ENCODE peak calls at places on chromosomes 4 and X, in ten cellular contexts. One of them, this sample, is unnamed.

GRCh38 chrX:5314148-5314547 is 914.5 kb downstream of the NLGN4X start:
- DNase-seq in mammary epithelial cell: no peak
- DNase-seq in right lobe of liver: no peak
- DNase-seq in heart right ventricle: no peak
- DNase-seq in pancreas: no peak
- DNase-seq in Peyer's patch: no peak
- DNase-seq in uterus: no peak
- DNase-seq in cardiac muscle cell: no peak
- DNase-seq in PC-3: no peak
- DNase-seq in psoas muscle: no peak
- DNase-seq in this sample: no peak

GRCh38 chr4:1029957-1030520 is 18.6 kb downstream of the FGFRL1 start:
- DNase-seq in mammary epithelial cell: no peak
- DNase-seq in cardiac muscle cell: no peak
- DNase-seq in uterus: no peak
- DNase-seq in right lobe of liver: no peak
- DNase-seq in PC-3: no peak
- DNase-seq in pancreas: no peak
- DNase-seq in psoas muscle: no peak
- DNase-seq in Peyer's patch: no peak
- DNase-seq in heart right ventricle: no peak
- DNase-seq in this sample: no peak

GRCh38 chr4:184014301-184014700 is 109.2 kb downstream of the STOX2 start:
- DNase-seq in mammary epithelial cell: no peak
- DNase-seq in cardiac muscle cell: no peak
- DNase-seq in psoas muscle: no peak
- DNase-seq in right lobe of liver: no peak
- DNase-seq in pancreas: no peak
- DNase-seq in heart right ventricle: no peak
- DNase-seq in Peyer's patch: no peak
- DNase-seq in uterus: no peak
- DNase-seq in PC-3: peak; percentile 20
- DNase-seq in this sample: no peak

GRCh38 chr4:120156115-120156718 is 89.6 kb upstream of the MAD2L1 start:
- DNase-seq in PC-3: peak; percentile 75
- DNase-seq in Peyer's patch: no peak
- DNase-seq in right lobe of liver: no peak
- DNase-seq in mammary epithelial cell: peak; percentile 35
- DNase-seq in uterus: peak; percentile 20
- DNase-seq in pancreas: no peak
- DNase-seq in psoas muscle: no peak
- DNase-seq in heart right ventricle: no peak
- DNase-seq in cardiac muscle cell: peak; percentile 86
- DNase-seq in this sample: peak; percentile 21

GRCh38 chr4:3767569-3768288 is 1.5 kb downstream of the ADRA2C start:
- DNase-seq in Peyer's patch: no peak
- DNase-seq in uterus: no peak
- DNase-seq in right lobe of liver: no peak
- DNase-seq in PC-3: no peak
- DNase-seq in pancreas: no peak
- DNase-seq in psoas muscle: no peak
- DNase-seq in cardiac muscle cell: peak; percentile 15
- DNase-seq in mammary epithelial cell: peak; percentile 5
- DNase-seq in heart right ventricle: no peak
- DNase-seq in this sample: no peak

GRCh38 chr4:153067376-153067775 is 131.3 kb downstream of the FHDC1 start:
- DNase-seq in cardiac muscle cell: peak; percentile 15
- DNase-seq in psoas muscle: no peak
- DNase-seq in uterus: no peak
- DNase-seq in right lobe of liver: no peak
- DNase-seq in heart right ventricle: no peak
- DNase-seq in pancreas: no peak
- DNase-seq in Peyer's patch: no peak
- DNase-seq in mammary epithelial cell: peak; percentile 24
- DNase-seq in PC-3: peak; percentile 69
- DNase-seq in this sample: no peak

GRCh38 chr4:5051692-5052423 is 578 bp downstream of the STK32B start:
- DNase-seq in uterus: no peak
- DNase-seq in heart right ventricle: peak; percentile 19
- DNase-seq in PC-3: no peak
- DNase-seq in mammary epithelial cell: peak; percentile 23
- DNase-seq in Peyer's patch: no peak
- DNase-seq in pancreas: no peak
- DNase-seq in cardiac muscle cell: no peak
- DNase-seq in psoas muscle: no peak
- DNase-seq in right lobe of liver: no peak
- DNase-seq in this sample: peak; percentile 3

GRCh38 chrX:105837227-105837626 is 14.9 kb downstream of the NRK start:
- DNase-seq in uterus: peak; percentile 70
- DNase-seq in mammary epithelial cell: peak; percentile 77
- DNase-seq in psoas muscle: peak; percentile 58
- DNase-seq in PC-3: peak; percentile 90
- DNase-seq in right lobe of liver: no peak
- DNase-seq in cardiac muscle cell: peak; percentile 91
- DNase-seq in pancreas: peak; percentile 21
- DNase-seq in Peyer's patch: no peak
- DNase-seq in heart right ventricle: peak; percentile 25
- DNase-seq in this sample: no peak

GRCh38 chrX:115900425-115900824 is 270.1 kb upstream of the AGTR2 start:
- DNase-seq in psoas muscle: no peak
- DNase-seq in mammary epithelial cell: no peak
- DNase-seq in Peyer's patch: no peak
- DNase-seq in heart right ventricle: no peak
- DNase-seq in right lobe of liver: no peak
- DNase-seq in cardiac muscle cell: no peak
- DNase-seq in uterus: no peak
- DNase-seq in pancreas: no peak
- DNase-seq in PC-3: no peak
- DNase-seq in this sample: no peak

GRCh38 chrX:115897956-115898355 is 272.6 kb upstream of the AGTR2 start:
- DNase-seq in PC-3: no peak
- DNase-seq in heart right ventricle: no peak
- DNase-seq in uterus: no peak
- DNase-seq in right lobe of liver: no peak
- DNase-seq in mammary epithelial cell: no peak
- DNase-seq in Peyer's patch: no peak
- DNase-seq in cardiac muscle cell: no peak
- DNase-seq in psoas muscle: peak; percentile 6
- DNase-seq in pancreas: no peak
- DNase-seq in this sample: no peak

GRCh38 chrX:115898382-115899001 is 272.1 kb upstream of the AGTR2 start:
- DNase-seq in pancreas: peak; percentile 89
- DNase-seq in psoas muscle: peak; percentile 81
- DNase-seq in cardiac muscle cell: no peak
- DNase-seq in heart right ventricle: no peak
- DNase-seq in mammary epithelial cell: peak; percentile 67
- DNase-seq in uterus: peak; percentile 81
- DNase-seq in right lobe of liver: peak; percentile 64
- DNase-seq in Peyer's patch: peak; percentile 43
- DNase-seq in PC-3: peak; percentile 46
- DNase-seq in this sample: no peak

GRCh38 chrX:115902995-115903394 is 267.5 kb upstream of the AGTR2 start:
- DNase-seq in mammary epithelial cell: no peak
- DNase-seq in PC-3: no peak
- DNase-seq in uterus: no peak
- DNase-seq in cardiac muscle cell: no peak
- DNase-seq in right lobe of liver: no peak
- DNase-seq in psoas muscle: no peak
- DNase-seq in pancreas: no peak
- DNase-seq in Peyer's patch: no peak
- DNase-seq in heart right ventricle: no peak
- DNase-seq in this sample: no peak

DNA sequence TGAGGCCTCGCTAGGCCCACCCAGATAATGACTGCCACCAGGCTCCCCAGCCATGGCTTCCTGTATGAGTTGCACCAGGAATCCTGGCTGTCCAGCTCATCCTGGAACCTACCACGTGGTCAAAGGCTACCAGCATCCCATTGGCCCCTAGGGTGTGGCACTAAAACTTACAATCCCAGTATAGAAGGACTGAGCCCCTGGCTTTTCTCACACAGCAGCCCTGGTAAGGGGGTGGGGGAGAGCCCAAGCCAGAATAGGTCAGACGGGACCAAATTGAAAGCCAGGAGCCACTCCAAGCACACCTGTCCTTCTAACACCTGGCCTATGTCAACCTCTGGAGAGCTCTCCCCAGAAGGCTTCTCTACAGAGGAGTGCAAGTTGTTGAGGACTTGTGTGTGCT is 269.3 kb upstream of the AGTR2 start:
- DNase-seq in mammary epithelial cell: no peak
- DNase-seq in PC-3: no peak
- DNase-seq in heart right ventricle: no peak
- DNase-seq in cardiac muscle cell: no peak
- DNase-seq in uterus: no peak
- DNase-seq in right lobe of liver: no peak
- DNase-seq in pancreas: no peak
- DNase-seq in Peyer's patch: no peak
- DNase-seq in psoas muscle: no peak
- DNase-seq in this sample: no peak
- H3K4me3 ChIP-seq in mammary epithelial cell: no peak overlapping the region
- H3K4me3 ChIP-seq in PC-3: no peak overlapping the region
- H3K4me3 ChIP-seq in heart right ventricle: no peak overlapping the region
- H3K4me3 ChIP-seq in cardiac muscle cell: no peak overlapping the region
- H3K4me3 ChIP-seq in uterus: no peak overlapping the region
- H3K4me3 ChIP-seq in right lobe of liver: no peak overlapping the region
- H3K4me3 ChIP-seq in pancreas: no peak overlapping the region
- H3K4me3 ChIP-seq in Peyer's patch: no peak overlapping the region
- H3K4me3 ChIP-seq in psoas muscle: no peak overlapping the region
- H3K4me3 ChIP-seq in this sample: no peak overlapping the region

GRCh38 chrX:48083706-48084105 is 12.3 kb upstream of the ZNF630 start:
- DNase-seq in cardiac muscle cell: no peak
- DNase-seq in uterus: no peak
- DNase-seq in pancreas: no peak
- DNase-seq in right lobe of liver: no peak
- DNase-seq in heart right ventricle: no peak
- DNase-seq in PC-3: peak; percentile 38
- DNase-seq in mammary epithelial cell: peak; percentile 18
- DNase-seq in psoas muscle: no peak
- DNase-seq in Peyer's patch: no peak
- DNase-seq in this sample: no peak

GRCh38 chrX:48086119-48086518 is 14.7 kb upstream of the ZNF630 start:
- DNase-seq in pancreas: no peak
- DNase-seq in mammary epithelial cell: peak; percentile 70
- DNase-seq in PC-3: peak; percentile 59
- DNase-seq in psoas muscle: no peak
- DNase-seq in Peyer's patch: no peak
- DNase-seq in right lobe of liver: no peak
- DNase-seq in cardiac muscle cell: peak; percentile 45
- DNase-seq in heart right ventricle: no peak
- DNase-seq in uterus: no peak
- DNase-seq in this sample: no peak

GRCh38 chrX:48083212-48083611 is 11.8 kb upstream of the ZNF630 start:
- DNase-seq in right lobe of liver: no peak
- DNase-seq in Peyer's patch: peak; percentile 22
- DNase-seq in pancreas: no peak
- DNase-seq in heart right ventricle: no peak
- DNase-seq in mammary epithelial cell: peak; percentile 35
- DNase-seq in PC-3: peak; percentile 73
- DNase-seq in psoas muscle: no peak
- DNase-seq in uterus: peak; percentile 21
- DNase-seq in cardiac muscle cell: peak; percentile 61
- DNase-seq in this sample: no peak
- TF ChIP-seq CTCF in right lobe of liver: peak; percentile 56
- TF ChIP-seq CTCF in Peyer's patch: peak; percentile 54
- TF ChIP-seq CTCF in pancreas: peak; percentile 33
- TF ChIP-seq CTCF in heart right ventricle: peak; percentile 60
- TF ChIP-seq CTCF in mammary epithelial cell: peak; percentile 53
- TF ChIP-seq CTCF in PC-3: peak; percentile 76
- TF ChIP-seq CTCF in psoas muscle: peak; percentile 39
- TF ChIP-seq CTCF in uterus: peak; percentile 34
- TF ChIP-seq CTCF in cardiac muscle cell: peak; percentile 58
- TF ChIP-seq CTCF in this sample: peak; percentile 61

DNA sequence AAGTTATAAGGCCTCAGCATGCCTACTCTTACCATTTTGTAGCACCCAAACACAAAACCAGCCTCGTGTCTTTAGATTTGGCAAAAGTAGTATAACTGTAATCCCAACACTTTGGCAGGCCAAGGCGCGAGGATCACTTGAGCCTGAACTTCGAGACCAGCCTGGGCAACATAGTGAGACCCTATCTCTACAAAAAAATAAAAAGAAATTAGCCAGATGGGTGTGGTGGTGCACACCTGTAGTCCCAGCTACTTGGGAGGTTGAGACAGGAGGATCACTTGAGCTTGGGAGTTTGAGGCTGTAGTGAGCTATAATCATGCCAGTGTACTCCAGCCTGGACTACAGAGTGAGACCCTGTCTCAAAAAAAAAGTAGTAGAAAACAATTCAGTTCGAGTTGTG is 17.6 kb downstream of the SYAP1 start:
- DNase-seq in Peyer's patch: no peak
- DNase-seq in heart right ventricle: no peak
- DNase-seq in cardiac muscle cell: no peak
- DNase-seq in right lobe of liver: no peak
- DNase-seq in uterus: no peak
- DNase-seq in PC-3: no peak
- DNase-seq in mammary epithelial cell: no peak
- DNase-seq in pancreas: no peak
- DNase-seq in psoas muscle: no peak
- DNase-seq in this sample: no peak
- H3K36me3 ChIP-seq in Peyer's patch: no peaks in the 10 kb centered on the region
- H3K36me3 ChIP-seq in heart right ventricle: peaks cover 65% of the 10 kb centered on the region
- H3K36me3 ChIP-seq in cardiac muscle cell: peaks cover 30% of the 10 kb centered on the region
- H3K36me3 ChIP-seq in right lobe of liver: peaks cover 12% of the 10 kb centered on the region
- H3K36me3 ChIP-seq in uterus: no peaks in the 10 kb centered on the region
- H3K36me3 ChIP-seq in PC-3: peaks cover 29% of the 10 kb centered on the region
- H3K36me3 ChIP-seq in mammary epithelial cell: peaks cover 26% of the 10 kb centered on the region
- H3K36me3 ChIP-seq in pancreas: no peaks in the 10 kb centered on the region
- H3K36me3 ChIP-seq in psoas muscle: no peaks in the 10 kb centered on the region
- H3K36me3 ChIP-seq in this sample: peaks cover 2% of the 10 kb centered on the region

GRCh38 chr4:137905930-137906329 is 336.2 kb downstream of the SLC7A11 start:
- DNase-seq in pancreas: no peak
- DNase-seq in mammary epithelial cell: no peak
- DNase-seq in PC-3: no peak
- DNase-seq in heart right ventricle: no peak
- DNase-seq in cardiac muscle cell: peak; percentile 33
- DNase-seq in psoas muscle: no peak
- DNase-seq in Peyer's patch: no peak
- DNase-seq in uterus: no peak
- DNase-seq in right lobe of liver: no peak
- DNase-seq in this sample: no peak

GRCh38 chr4:137896221-137896737 is 345.9 kb downstream of the SLC7A11 start:
- DNase-seq in PC-3: no peak
- DNase-seq in psoas muscle: no peak
- DNase-seq in cardiac muscle cell: peak; percentile 8
- DNase-seq in right lobe of liver: no peak
- DNase-seq in uterus: no peak
- DNase-seq in heart right ventricle: no peak
- DNase-seq in Peyer's patch: no peak
- DNase-seq in pancreas: no peak
- DNase-seq in mammary epithelial cell: no peak
- DNase-seq in this sample: no peak

GRCh38 chr4:137901114-137901513 is 341.0 kb downstream of the SLC7A11 start:
- DNase-seq in mammary epithelial cell: no peak
- DNase-seq in cardiac muscle cell: no peak
- DNase-seq in pancreas: no peak
- DNase-seq in uterus: no peak
- DNase-seq in PC-3: no peak
- DNase-seq in Peyer's patch: no peak
- DNase-seq in psoas muscle: no peak
- DNase-seq in heart right ventricle: no peak
- DNase-seq in right lobe of liver: no peak
- DNase-seq in this sample: no peak
- H3K4me3 ChIP-seq in mammary epithelial cell: no peak overlapping the region
- H3K4me3 ChIP-seq in cardiac muscle cell: no peak overlapping the region
- H3K4me3 ChIP-seq in pancreas: no peak overlapping the region
- H3K4me3 ChIP-seq in uterus: no peak overlapping the region
- H3K4me3 ChIP-seq in PC-3: no peak overlapping the region
- H3K4me3 ChIP-seq in Peyer's patch: no peak overlapping the region
- H3K4me3 ChIP-seq in psoas muscle: no peak overlapping the region
- H3K4me3 ChIP-seq in heart right ventricle: no peak overlapping the region
- H3K4me3 ChIP-seq in right lobe of liver: no peak overlapping the region
- H3K4me3 ChIP-seq in this sample: no peak overlapping the region

This sample was measured in GM06990.